ENCODE peak calls at places on chromosomes 4 and X, in five cellular contexts. X is A673, U is neural crest cell, B is progenitor cell of endocrine pancreas, Z is colonic mucosa. N is an unnamed sample.

GRCh38 chr4:680565-680930 is 6.2 kb downstream of the MYL5 start:
- DNase-seq in X (no peak), U (no peak), B (no peak), Z (no peak), N (peak)

GRCh38 chr4:58688603-58689002 is 1578.4 kb upstream of the IGFBP7 start:
- DNase-seq in X (no peak), U (no peak), B (no peak), Z (no peak), N (no peak)

GRCh38 chr4:113474017-113474416 is 287.5 kb downstream of the CAMK2D start:
- DNase-seq in X (no peak), U (no peak), B (no peak), Z (no peak), N (no peak)

GRCh38 chr4:153611679-153612078 is 72.4 kb upstream of the TLR2 start:
- DNase-seq in X (no peak), U (no peak), B (no peak), Z (no peak), N (no peak)

GRCh38 chrX:38166478-38167083 is 54.1 kb downstream of the SRPX start:
- DNase-seq in X (peak), U (peak), B (no peak), Z (peak), N (peak)

GRCh38 chrX:2391869-2392606 is 108.7 kb downstream of the DHRSX start:
- DNase-seq in X (peak), U (no peak), B (no peak), Z (no peak), N (peak)

GRCh38 chr4:28146191-28146590 is 1285.5 kb downstream of the STIM2 start:
- DNase-seq in X (no peak), U (no peak), B (no peak), Z (no peak), N (no peak)

GRCh38 chr4:138039010-138039409 is 203.1 kb downstream of the SLC7A11 start:
- DNase-seq in X (no peak), U (no peak), B (no peak), Z (no peak), N (no peak)

GRCh38 chr4:156516698-156517097 is 454.9 kb downstream of the PDGFC start:
- DNase-seq in X (peak), U (no peak), B (no peak), Z (no peak), N (no peak)

DNA sequence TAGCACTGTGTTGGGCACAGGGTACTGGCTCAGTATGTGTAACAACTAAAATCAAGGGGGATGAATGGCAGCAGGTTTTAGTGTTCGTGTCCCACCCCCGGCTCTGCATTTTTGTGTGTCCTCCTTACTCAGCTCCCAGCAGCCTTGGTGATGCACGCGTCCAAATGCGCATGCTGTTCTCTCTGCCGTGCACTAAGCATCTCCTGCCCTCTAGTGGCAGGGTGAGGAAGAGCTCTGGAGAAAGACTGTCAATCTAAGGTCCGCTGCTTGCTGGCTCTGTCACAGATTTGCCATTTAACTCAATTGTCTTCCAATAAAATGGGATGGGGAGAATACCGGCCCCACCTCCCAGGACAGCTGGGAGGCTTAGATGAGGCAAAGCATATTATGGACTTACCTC is 61.4 kb downstream of the WFS1 start:
- DNase-seq in X (peak), U (no peak), B (no peak), Z (no peak), N (peak)
- TF ChIP-seq CTCF in X (peak), U (peak), B (peak), Z (peak), N (peak)

GRCh38 chr4:48129307-48130014 is 4.6 kb downstream of the TXK start:
- DNase-seq in X (no peak), U (no peak), B (no peak), Z (peak), N (no peak)

GRCh38 chr4:48127231-48127881 is 6.7 kb downstream of the TXK start:
- DNase-seq in X (no peak), U (no peak), B (no peak), Z (no peak), N (no peak)

GRCh38 chr4:48130100-48130499 is 4.0 kb downstream of the TXK start:
- DNase-seq in X (no peak), U (no peak), B (no peak), Z (no peak), N (no peak)

GRCh38 chr4:48126621-48127020 is 7.4 kb downstream of the TXK start:
- DNase-seq in X (no peak), U (no peak), B (no peak), Z (no peak), N (no peak)

GRCh38 chr4:48127882-48128394 is 6.1 kb downstream of the TXK start:
- DNase-seq in X (peak), U (peak), B (peak), Z (peak), N (peak)
- TF ChIP-seq CTCF in X (peak), U (peak), B (peak), Z (peak), N (peak)

DNA sequence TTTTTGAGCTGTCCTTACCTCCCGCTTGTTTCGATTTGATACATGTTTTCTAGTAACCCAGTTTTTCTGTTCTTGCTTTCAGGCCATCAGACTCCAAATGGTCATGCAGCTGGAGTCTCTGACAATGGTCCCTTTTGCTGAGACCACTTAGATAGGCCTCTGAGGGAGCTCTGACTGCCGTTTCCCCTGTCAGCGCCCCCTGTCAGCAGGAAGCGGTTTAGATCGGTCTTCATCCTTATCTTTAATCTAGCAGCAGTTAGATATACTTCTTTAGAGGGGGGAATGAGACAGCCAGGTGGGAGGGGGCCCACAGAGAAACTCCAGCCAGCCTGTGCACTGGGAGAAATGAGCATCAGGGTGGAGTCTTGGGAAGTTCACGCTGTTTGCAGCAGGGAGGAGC is 457.9 kb downstream of the GPAT3 start:
- DNase-seq in X (peak), U (peak), B (no peak), Z (no peak), N (no peak)
- TF ChIP-seq CTCF in X (peak), U (no peak), B (peak), Z (no peak), N (no peak)

GRCh38 chrX:98452456-98452855 is 1568.7 kb downstream of the RPA4 start:
- DNase-seq in X (no peak), U (no peak), B (no peak), Z (no peak), N (no peak)
- TF ChIP-seq CTCF in X (no peak), U (no peak), B (no peak), Z (no peak), N (no peak)

DNA sequence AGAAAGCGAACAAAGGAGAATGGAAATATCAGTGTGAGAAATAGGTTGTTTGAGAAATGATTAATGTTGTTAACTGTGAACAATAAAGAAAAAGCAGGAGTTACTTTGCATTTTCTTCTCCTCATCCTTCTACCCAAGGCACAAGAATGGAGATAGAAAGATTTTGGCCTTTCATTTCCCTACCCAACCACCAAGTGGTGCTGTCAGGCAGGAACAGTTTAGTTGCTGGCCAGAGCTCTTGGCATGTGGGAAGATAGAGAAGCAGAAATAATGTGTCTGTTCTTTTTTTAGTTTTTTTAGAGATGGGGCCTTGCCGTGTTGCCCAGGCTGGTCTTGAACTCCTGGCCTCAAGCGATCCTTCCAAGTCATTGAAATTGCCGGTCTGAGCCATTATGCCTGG is 12.8 kb downstream of the HOPX start:
- DNase-seq in X (no peak), U (no peak), B (no peak), Z (no peak), N (no peak)
- TF ChIP-seq CTCF in X (peak), U (peak), B (peak), Z (peak), N (no peak)

GRCh38 chrX:48833531-48834138 is 1.8 kb downstream of the PCSK1N start:
- DNase-seq in X (no peak), U (no peak), B (no peak), Z (no peak), N (no peak)

GRCh38 chrX:48834383-48834709 is 1.1 kb downstream of the PCSK1N start:
- DNase-seq in X (no peak), U (no peak), B (no peak), Z (no peak), N (no peak)

GRCh38 chrX:48829016-48829735 is 2.9 kb downstream of the ERAS start:
- DNase-seq in X (no peak), U (no peak), B (no peak), Z (no peak), N (no peak)

GRCh38 chrX:48831909-48832291 is 3.5 kb downstream of the PCSK1N start:
- DNase-seq in X (no peak), U (no peak), B (no peak), Z (no peak), N (no peak)

DNA sequence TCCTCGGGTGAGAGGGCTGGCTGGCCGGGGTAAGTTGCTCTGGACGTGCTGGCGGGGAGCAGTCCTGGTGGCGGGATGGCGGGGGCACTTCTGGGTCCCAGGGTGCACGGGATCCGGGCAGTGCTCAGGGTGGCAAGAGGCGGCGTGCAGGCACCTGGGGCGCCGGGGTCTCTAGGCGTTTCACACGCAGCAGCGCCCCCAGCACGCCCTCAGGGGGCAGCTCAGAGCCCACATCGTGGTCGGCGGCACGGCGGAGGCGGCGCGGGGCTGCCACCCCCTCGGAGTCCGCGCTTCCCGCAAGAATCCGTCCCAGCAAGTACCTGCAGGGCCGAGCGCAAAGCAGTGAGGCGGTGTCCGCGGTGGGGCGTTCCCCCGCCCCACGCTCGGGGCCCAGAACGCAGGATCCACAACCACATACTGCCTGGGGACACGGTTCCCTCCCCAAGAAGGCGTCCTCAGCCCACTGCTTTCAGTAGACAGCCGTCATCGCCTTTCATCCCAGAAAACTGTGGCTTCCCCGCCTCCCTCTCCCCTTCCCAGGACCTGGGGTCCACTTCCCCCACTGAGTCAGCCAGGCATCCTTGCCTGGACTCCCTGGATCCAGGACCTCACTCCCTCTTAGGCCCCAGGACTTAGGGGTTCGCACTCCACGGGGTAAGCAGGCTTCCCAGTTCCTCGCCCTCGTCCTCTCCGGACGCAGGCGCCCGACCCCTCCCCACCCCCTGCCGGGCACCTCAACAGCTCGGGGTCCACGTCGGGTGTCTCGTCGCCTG is 4.1 kb downstream of the PCSK1N start:
- DNase-seq in X (no peak), U (no peak), B (no peak), Z (no peak), N (no peak)
- TF ChIP-seq CTCF in X (no peak), U (no peak), B (no peak), Z (no peak), N (no peak)

DNA sequence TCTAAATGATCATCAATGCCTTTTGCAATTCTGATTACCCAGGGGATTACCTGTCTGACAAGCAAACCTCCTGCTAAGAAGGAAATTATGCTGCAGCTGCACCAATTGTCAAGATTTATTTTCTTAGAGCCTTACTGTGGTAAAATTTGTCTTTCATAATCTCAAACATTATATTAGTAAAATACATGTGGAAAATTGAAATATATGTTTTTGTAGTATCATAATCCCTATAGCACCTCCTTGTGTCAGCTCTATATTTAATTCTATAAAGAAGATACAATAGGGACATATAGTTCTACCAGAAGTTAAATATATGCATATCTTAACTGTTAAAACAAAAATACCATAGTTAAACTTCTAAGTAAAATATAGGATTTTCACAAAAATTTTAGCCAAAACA is 655.6 kb upstream of the PCDH10 start:
- DNase-seq in X (no peak), U (no peak), B (no peak), Z (no peak), N (no peak)
- TF ChIP-seq CTCF in X (no peak), U (no peak), B (no peak), Z (no peak), N (no peak)

GRCh38 chrX:109709129-109709631 is 23.9 kb downstream of the ACSL4 start:
- DNase-seq in X (peak), U (no peak), B (no peak), Z (no peak), N (no peak)
- TF ChIP-seq CTCF in X (no peak), U (no peak), B (no peak), Z (no peak), N (no peak)

GRCh38 chr4:91114386-91114785 is 987.2 kb downstream of the CCSER1 start:
- DNase-seq in X (no peak), U (no peak), B (no peak), Z (no peak), N (no peak)

GRCh38 chr4:91111556-91111955 is 984.4 kb downstream of the CCSER1 start:
- DNase-seq in X (no peak), U (no peak), B (no peak), Z (no peak), N (no peak)

GRCh38 chr4:91113130-91113706 is 986.0 kb downstream of the CCSER1 start:
- DNase-seq in X (peak), U (no peak), B (no peak), Z (no peak), N (no peak)

GRCh38 chr4:91118597-91118996 is 991.4 kb downstream of the CCSER1 start:
- DNase-seq in X (no peak), U (no peak), B (no peak), Z (no peak), N (no peak)

DNA sequence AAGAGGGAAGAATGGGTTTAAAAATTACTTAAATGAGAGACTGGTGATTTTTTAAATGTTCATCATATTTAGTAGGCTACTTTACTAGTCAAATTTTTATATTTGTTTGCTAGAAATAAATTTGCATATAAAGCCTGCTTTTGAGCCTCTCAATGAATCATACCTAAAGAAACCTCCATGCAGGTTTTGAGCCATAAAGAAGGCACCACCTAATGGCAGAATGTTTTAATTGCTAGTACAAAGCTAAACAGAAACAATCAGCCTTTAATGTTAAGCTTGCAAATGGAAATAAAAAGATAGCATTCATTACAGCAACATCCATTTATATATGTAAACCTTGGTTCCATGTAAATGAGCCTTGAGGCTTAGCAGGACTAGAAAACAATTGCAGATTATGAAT is 989.7 kb downstream of the CCSER1 start:
- DNase-seq in X (peak), U (no peak), B (no peak), Z (no peak), N (no peak)
- TF ChIP-seq CTCF in X (peak), U (peak), B (peak), Z (no peak), N (no peak)

N was measured in Calu3.